ENCODE peak calls at places on chromosomes 11 and 22, in eight cellular contexts. X is suprapubic skin; K is psoas muscle; J is heart left ventricle; P is CD4-positive, CD25-positive, alpha-beta regulatory T cell; Y is GM23338; S is tibial nerve; B is stomach. Q is an unnamed sample.

GRCh38 chr22:41539146-41540005 is 4.9 kb downstream of the POLR3H start:
- DNase-seq in B (no peak), X (no peak), S (no peak), P (no peak), J (no peak), Y (no peak), K (no peak), Q (no peak)

GRCh38 chr11:19352072-19352735 is 111.5 kb upstream of the E2F8 start:
- DNase-seq in Y (no peak), S (no peak), B (no peak), J (no peak), P (no peak), X (no peak), K (no peak), Q (no peak)

GRCh38 chr11:134562941-134563471 is 151.0 kb upstream of the B3GAT1 start:
- DNase-seq in Y (no peak), K (no peak), B (no peak), P (no peak), J (no peak), X (peak; percentile 63), S (no peak), Q (peak; percentile 62)

GRCh38 chr11:74769058-74769457 is 20.4 kb downstream of the RNF169 start:
- DNase-seq in Y (no peak), X (no peak), S (no peak), K (no peak), P (no peak), J (no peak), B (no peak), Q (no peak)

GRCh38 chr22:40817737-40818136 is 1.4 kb downstream of the SLC25A17 start:
- DNase-seq in K (no peak), J (no peak), P (no peak), B (no peak), Y (no peak), S (no peak), X (no peak), Q (no peak)

GRCh38 chr11:30328676-30329075 is 5.8 kb downstream of the ARL14EP start:
- DNase-seq in Y (no peak), J (no peak), B (no peak), K (no peak), X (no peak), P (no peak), S (no peak), Q (no peak)

GRCh38 chr11:66686100-66686785 is 8.6 kb upstream of the RBM4B start:
- DNase-seq in J (no peak), B (no peak), S (no peak), X (no peak), K (no peak), P (no peak), Y (no peak), Q (no peak)

GRCh38 chr11:68016904-68017817 is 7.0 kb downstream of the ALDH3B1 start:
- DNase-seq in S (no peak), K (no peak), B (no peak), Y (no peak), X (no peak), P (no peak), J (no peak), Q (no peak)

GRCh38 chr11:103591554-103591953 is 444.9 kb upstream of the DDI1 start:
- DNase-seq in Y (no peak), K (no peak), X (no peak), B (no peak), P (no peak), S (no peak), J (no peak), Q (no peak)

GRCh38 chr11:46856605-46857339 is 10.7 kb upstream of the CKAP5 start:
- DNase-seq in X (no peak), S (no peak), B (no peak), Y (no peak), J (no peak), K (no peak), P (no peak), Q (no peak)

GRCh38 chr11:71244116-71244815 is 8.1 kb downstream of the SHANK2 start:
- DNase-seq in Y (no peak), J (no peak), X (peak; percentile 73), B (peak; percentile 18), K (no peak), S (no peak), P (no peak), Q (peak; percentile 44)

GRCh38 chr22:18056802-18057474 is 20.9 kb upstream of the PEX26 start:
- DNase-seq in Y (no peak), S (no peak), J (no peak), K (no peak), X (no peak), B (no peak), P (no peak), Q (no peak)
- H3K4me1 ChIP-seq in Y (no peaks in the 10 kb centered on the region), S (no peaks in the 10 kb centered on the region), J (peaks cover 12% of the 10 kb centered on the region), K (peaks cover 32% of the 10 kb centered on the region), X (peaks cover 29% of the 10 kb centered on the region), B (peaks cover 38% of the 10 kb centered on the region), P (no peaks in the 10 kb centered on the region), Q (peaks cover 54% of the 10 kb centered on the region)

DNA sequence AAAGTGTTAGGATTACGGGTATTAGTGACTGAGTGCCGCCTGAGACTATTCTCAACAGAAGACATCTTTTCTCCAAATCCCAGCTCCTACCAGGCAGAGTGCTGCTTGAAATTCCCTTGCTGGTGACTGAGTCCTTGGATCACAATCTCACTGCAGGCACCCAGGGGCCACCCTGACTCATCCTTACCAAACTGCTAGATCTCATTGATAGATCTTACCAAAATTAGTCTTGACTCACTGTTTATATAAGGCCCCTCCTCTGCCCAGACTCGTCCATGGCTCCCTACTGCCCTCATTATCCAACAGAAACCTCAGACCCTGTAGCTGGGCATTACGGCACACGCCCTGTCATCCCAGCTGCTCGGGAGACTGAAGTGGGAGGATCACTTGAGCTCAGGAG is 14.7 kb downstream of the TBC1D10A start:
- DNase-seq in Y (no peak), X (no peak), K (no peak), J (no peak), P (no peak), B (no peak), S (no peak), Q (no peak)
- H3K4me1 ChIP-seq in Y (peaks cover 4% of the 10 kb centered on the region), X (peaks cover 98% of the 10 kb centered on the region), K (peaks cover 27% of the 10 kb centered on the region), J (peaks cover 41% of the 10 kb centered on the region), P (peaks cover 100% of the 10 kb centered on the region), B (peaks cover 98% of the 10 kb centered on the region), S (no peaks in the 10 kb centered on the region), Q (peaks cover 96% of the 10 kb centered on the region)

DNA sequence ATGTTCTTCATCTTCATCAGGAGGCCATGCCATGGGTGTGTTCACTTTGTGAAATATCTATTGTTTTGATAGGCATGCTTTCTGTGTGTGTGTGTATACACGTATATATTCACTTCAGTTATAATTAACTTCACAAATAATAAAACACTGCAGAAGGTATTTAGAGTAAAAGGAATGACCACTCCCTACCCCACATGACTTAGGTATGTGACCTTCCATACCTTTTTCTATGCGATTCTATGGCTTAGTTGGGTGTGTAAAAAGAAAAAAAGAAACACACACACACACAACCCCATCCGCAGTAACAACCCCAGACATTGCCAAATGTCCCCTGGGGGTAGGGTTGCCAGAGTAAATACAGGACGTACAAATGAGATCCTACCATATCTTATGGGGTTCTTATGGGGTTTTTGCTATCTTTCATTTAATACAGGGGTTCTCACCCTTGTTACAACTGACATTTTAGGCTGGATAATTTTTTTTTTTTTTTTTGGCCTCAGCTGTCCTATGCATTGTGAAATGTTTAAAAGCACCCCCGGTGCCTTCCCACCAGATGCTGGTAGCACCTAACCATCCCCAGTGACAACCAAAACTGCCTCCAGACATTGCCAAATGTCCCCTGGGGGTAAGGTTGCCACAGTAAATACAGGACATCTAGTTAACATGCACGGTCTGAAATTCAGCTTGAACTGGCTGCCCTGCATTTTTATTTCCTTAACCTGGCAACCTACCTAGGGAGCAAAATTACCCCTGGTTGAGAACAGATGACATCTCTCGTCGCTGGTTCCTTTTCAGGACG is 72.2 kb downstream of the CYTH4 start:
- DNase-seq in X (no peak), Y (no peak), J (no peak), P (no peak), S (no peak), K (no peak), B (no peak), Q (no peak)
- H3K4me1 ChIP-seq in X (no peaks in the 10 kb centered on the region), Y (no peaks in the 10 kb centered on the region), J (no peaks in the 10 kb centered on the region), P (no peaks in the 10 kb centered on the region), S (no peaks in the 10 kb centered on the region), K (no peaks in the 10 kb centered on the region), B (no peaks in the 10 kb centered on the region), Q (no peaks in the 10 kb centered on the region)

DNA sequence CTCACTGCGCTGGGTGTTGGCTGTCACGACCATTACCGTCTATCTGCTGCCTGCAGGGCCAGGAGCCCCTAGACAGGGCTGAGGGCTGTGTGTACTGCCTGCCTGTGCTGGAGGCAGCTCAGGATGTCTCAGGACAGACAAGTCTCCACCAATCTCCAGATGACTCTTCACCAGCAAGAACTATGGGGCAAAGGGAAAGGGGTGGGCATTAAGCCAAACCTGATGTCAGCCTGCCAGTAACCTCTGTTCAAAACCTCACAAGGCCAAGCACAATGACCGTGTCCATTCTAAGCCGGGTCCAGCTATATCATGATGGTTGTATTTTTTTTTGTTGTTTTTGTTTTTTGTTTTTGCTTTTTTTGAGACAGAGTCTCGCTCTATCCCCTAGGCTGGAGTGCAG is 31.6 kb downstream of the MAFF start:
- DNase-seq in J (no peak), S (no peak), P (no peak), X (no peak), K (peak; percentile 35), B (no peak), Y (no peak), Q (no peak)
- H3K4me1 ChIP-seq in J (peaks cover 19% of the 10 kb centered on the region), S (peaks cover 2% of the 10 kb centered on the region), P (no peaks in the 10 kb centered on the region), X (peaks cover 51% of the 10 kb centered on the region), K (peaks cover 29% of the 10 kb centered on the region), B (peaks cover 71% of the 10 kb centered on the region), Y (no peaks in the 10 kb centered on the region), Q (peaks cover 27% of the 10 kb centered on the region)

Q was measured in sigmoid colon.